ENCODE peak calls at places on chromosome 16, in six cellular contexts. S is adrenal gland, O is ovary, G is H54, K is Peyer's patch, W is transverse colon. Q is an unnamed sample.

GRCh38 chr16:13835357-13835756 is 84.6 kb upstream of the ERCC4 start:
- DNase-seq in S (no peak), W (no peak), O (no peak), G (no peak), K (no peak), Q (no peak)

GRCh38 chr16:56352351-56353053 is 72.8 kb downstream of the AMFR start:
- DNase-seq in G (no peak), K (no peak), O (no peak), W (no peak), S (peak; percentile 4), Q (no peak)

GRCh38 chr16:67936876-67937605 is 391 bp upstream of the PSMB10 start:
- DNase-seq in O (no peak), S (no peak), W (peak; percentile 83), K (peak; percentile 94), G (no peak), Q (peak; percentile 85)

GRCh38 chr16:89314357-89314756 is 96.9 kb downstream of the ZNF778 start:
- DNase-seq in O (no peak), G (no peak), S (no peak), W (no peak), K (peak; percentile 66), Q (no peak)

GRCh38 chr16:81994485-81994884 is 16.8 kb downstream of the SDR42E1 start:
- DNase-seq in S (no peak), W (no peak), O (no peak), G (no peak), K (no peak), Q (peak; percentile 3)

GRCh38 chr16:82134884-82135283 is 35.1 kb downstream of the MPHOSPH6 start:
- DNase-seq in S (no peak), W (no peak), K (no peak), O (no peak), G (no peak), Q (no peak)

GRCh38 chr16:31128711-31129567 is 6.6 kb downstream of the PRSS8 start:
- DNase-seq in O (no peak), W (peak; percentile 79), K (peak; percentile 87), S (no peak), G (no peak), Q (peak; percentile 87)

GRCh38 chr16:3982216-3982615 is 101.7 kb upstream of the CREBBP start:
- DNase-seq in O (no peak), K (no peak), G (no peak), S (no peak), W (no peak), Q (no peak)

GRCh38 chr16:1072526-1073261 is at the start of gene SSTR5:
- DNase-seq in K (no peak), W (no peak), S (no peak), G (no peak), O (no peak), Q (no peak)

GRCh38 chr16:4140652-4141051 is 24.4 kb upstream of the ADCY9 start:
- DNase-seq in W (no peak), K (no peak), G (no peak), S (no peak), O (no peak), Q (peak; percentile 11)

GRCh38 chr16:67804853-67805542 is 1.4 kb downstream of the RANBP10 start:
- DNase-seq in K (no peak), W (no peak), O (no peak), S (no peak), G (no peak), Q (no peak)

GRCh38 chr16:67013238-67013822 is 15.6 kb upstream of the CBFB start:
- DNase-seq in O (no peak), W (no peak), S (no peak), G (no peak), K (no peak), Q (no peak)

GRCh38 chr16:73231379-73231778 is 183.5 kb upstream of the ZFHX3 start:
- DNase-seq in K (no peak), S (no peak), W (no peak), G (no peak), O (no peak), Q (no peak)

GRCh38 chr16:66519482-66519881 is 30.4 kb downstream of the TK2 start:
- DNase-seq in O (no peak), W (no peak), G (no peak), S (no peak), K (no peak), Q (no peak)

GRCh38 chr16:85935957-85936760 is 37.2 kb downstream of the IRF8 start:
- DNase-seq in S (no peak), W (peak; percentile 46), K (peak; percentile 90), O (no peak), G (no peak), Q (no peak)

GRCh38 chr16:81604960-81605383 is 160.4 kb downstream of the CMIP start:
- DNase-seq in W (no peak), K (no peak), S (no peak), O (no peak), G (peak; percentile 92), Q (no peak)

GRCh38 chr16:79870016-79870886 is 269.7 kb upstream of the MAF start:
- DNase-seq in K (no peak), G (no peak), S (no peak), O (no peak), W (no peak), Q (no peak)

GRCh38 chr16:4679854-4680636 is 13.3 kb upstream of the NUDT16L1 start:
- DNase-seq in S (peak; percentile 69), K (peak; percentile 81), W (peak; percentile 73), G (no peak), O (peak; percentile 84), Q (no peak)

GRCh38 chr16:68526143-68526781 is 12.8 kb upstream of the ZFP90 start:
- DNase-seq in K (no peak), S (no peak), W (no peak), O (no peak), G (no peak), Q (no peak)

GRCh38 chr16:72044825-72045359 is 9.4 kb upstream of the HP start:
- DNase-seq in G (no peak), S (no peak), K (no peak), O (no peak), W (no peak), Q (no peak)

GRCh38 chr16:84462296-84463210 is 41.9 kb downstream of the MEAK7 start:
- DNase-seq in K (peak; percentile 39), S (peak; percentile 53), W (no peak), O (no peak), G (no peak), Q (no peak)

GRCh38 chr16:55809851-55810250 is 23.0 kb downstream of the CES1 start:
- DNase-seq in O (no peak), K (no peak), W (no peak), S (no peak), G (no peak), Q (no peak)

GRCh38 chr16:55401036-55401435 is 77.0 kb downstream of the IRX6 start:
- DNase-seq in W (no peak), O (no peak), G (no peak), S (no peak), K (no peak), Q (no peak)

GRCh38 chr16:19113577-19114358 is at the start of gene ITPRIPL2:
- DNase-seq in S (peak; percentile 89), K (peak; percentile 83), G (no peak), O (peak; percentile 77), W (peak; percentile 84), Q (peak; percentile 60)

GRCh38 chr16:89842471-89843408 is 14.5 kb downstream of the SPIRE2 start:
- DNase-seq in G (peak; percentile 87), K (no peak), O (no peak), S (no peak), W (no peak), Q (no peak)

GRCh38 chr16:66740010-66740409 is 11.4 kb downstream of the DYNC1LI2 start:
- DNase-seq in W (peak; percentile 32), S (no peak), G (no peak), K (peak; percentile 59), O (no peak), Q (peak; percentile 67)

GRCh38 chr16:53503270-53503911 is 382 bp upstream of the AKTIP start:
- DNase-seq in K (peak; percentile 100), W (peak; percentile 100), G (peak; percentile 94), S (peak; percentile 100), O (peak; percentile 100), Q (peak; percentile 99)
- TF ChIP-seq POLR2A in K (peak; percentile 75), W (peak; percentile 81), G (peak; percentile 89), S (peak; percentile 89), O (peak; percentile 97), Q (peak; percentile 45)

DNA sequence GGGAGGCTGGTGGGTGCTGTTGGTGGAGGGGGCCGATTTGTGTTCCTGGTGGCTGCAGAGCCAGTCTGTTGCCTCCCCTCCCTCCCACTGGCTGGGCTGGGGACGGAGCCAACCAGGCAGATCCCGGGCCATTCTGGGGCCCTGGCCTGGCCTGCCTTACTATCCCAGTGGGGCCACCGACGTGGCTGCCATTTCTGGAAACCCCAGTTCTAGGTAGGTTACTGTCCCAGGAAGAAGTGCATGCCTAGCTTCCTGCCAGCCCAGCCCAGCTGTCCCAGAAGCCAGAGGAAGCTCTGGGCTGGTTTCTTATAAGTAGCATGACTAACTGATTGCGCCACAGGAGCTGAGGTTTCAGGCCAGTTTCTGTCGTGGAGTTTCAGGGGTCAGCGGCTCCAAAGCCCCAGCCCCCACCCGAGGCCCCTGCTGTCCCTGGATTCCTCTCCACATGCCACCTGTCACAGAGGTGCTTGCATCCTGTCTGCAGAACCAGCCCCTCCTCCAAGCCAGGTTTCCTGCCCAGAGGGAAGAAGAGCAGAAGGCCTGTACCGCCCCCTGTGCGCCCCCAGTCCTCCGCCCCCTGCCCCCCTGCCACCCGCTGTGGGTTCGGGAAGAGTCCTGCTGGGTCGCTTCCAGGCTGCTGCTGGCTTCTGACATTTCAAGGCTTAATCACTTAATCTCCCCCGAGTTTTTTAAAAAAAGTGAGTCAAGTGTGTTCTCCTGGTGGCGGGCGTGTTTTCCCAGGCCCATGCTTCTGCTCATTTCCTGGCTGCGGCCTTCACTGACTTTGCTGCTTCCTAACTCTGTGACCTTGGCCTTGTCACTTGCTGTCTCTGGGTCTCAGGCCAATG is 13.2 kb downstream of the IL4R start:
- DNase-seq in O (no peak), K (peak; percentile 87), G (peak; percentile 90), S (peak; percentile 93), W (peak; percentile 77), Q (peak; percentile 6)
- TF ChIP-seq POLR2A in O (no peak), K (no peak), G (no peak), S (no peak), W (no peak), Q (no peak)

GRCh38 chr16:8963825-8964441 is at the start of gene USP7:
- DNase-seq in G (peak; percentile 97), O (peak; percentile 89), K (peak; percentile 96), S (peak; percentile 93), W (peak; percentile 94), Q (peak; percentile 91)
- TF ChIP-seq POLR2A in G (peak; percentile 61), O (peak; percentile 48), K (peak; percentile 63), S (peak; percentile 44), W (peak; percentile 48), Q (peak; percentile 38)

DNA sequence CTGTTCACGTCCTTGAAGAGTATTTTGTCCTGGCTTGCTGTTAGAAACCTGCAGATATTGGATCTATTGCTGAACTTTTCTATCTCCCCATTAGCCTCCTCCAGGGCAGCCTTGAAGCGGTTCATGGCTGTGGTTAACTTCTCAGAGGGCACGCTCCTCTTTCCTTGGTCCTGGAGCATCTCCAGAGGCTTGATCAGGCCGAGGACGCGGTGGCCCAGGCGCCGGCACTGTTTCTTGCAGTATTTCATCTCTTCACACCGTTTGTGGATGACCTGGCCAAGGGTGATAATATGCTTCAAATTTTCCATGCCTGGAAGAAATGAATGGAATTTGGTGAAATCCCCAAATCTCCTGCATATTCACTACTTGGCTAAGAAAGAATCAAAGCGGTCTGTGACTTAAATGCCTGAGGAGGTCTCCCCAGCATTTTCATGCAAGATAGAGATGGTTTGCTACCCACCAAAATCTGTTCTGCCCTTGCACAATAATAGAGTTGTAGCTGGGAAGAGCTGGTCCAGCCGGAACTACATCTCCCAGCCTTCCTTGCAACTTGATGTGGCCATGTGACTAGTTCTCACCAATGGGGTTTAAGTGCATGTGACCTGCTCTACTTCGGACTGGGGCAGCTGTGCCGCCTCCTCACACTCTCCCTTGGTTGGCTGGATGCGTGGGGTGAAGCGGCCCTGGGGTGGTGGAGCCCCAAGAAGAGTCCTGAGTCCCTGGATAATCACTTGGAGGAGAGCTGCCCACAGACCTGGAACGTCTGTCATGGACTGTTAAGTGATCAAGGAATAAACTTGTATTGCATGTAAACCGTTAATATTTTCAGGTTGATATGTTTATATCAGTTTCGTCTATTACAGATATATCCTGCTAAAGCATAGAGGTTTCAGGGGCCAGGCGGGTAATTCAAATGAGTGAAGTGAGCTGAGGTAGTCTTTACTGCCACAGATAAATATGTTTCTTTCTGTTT is 4.9 kb downstream of the MLKL start:
- DNase-seq in G (peak; percentile 90), K (peak; percentile 92), S (peak; percentile 90), W (peak; percentile 81), O (peak; percentile 69), Q (peak; percentile 84)
- TF ChIP-seq POLR2A in G (peak; percentile 56), K (peak; percentile 27), S (no peak), W (no peak), O (no peak), Q (peak; percentile 79)